ENCODE peak calls at places on chromosomes 12 and 14, in eight cellular contexts. M is tibial nerve; A is CD8-positive, alpha-beta T cell; K is RWPE2; X is cardiac muscle cell; U is GM23248; S is mammary epithelial cell; Q is neuronal stem cell. N is an unnamed sample.

GRCh38 chr12:42641231-42641630 is 51.7 kb upstream of the PRICKLE1 start:
- DNase-seq in M (no peak), A (no peak), K (no peak), X (no peak), U (peak; percentile 62), S (no peak), Q (no peak), N (no peak)

GRCh38 chr12:53173085-53173715 is 7.3 kb upstream of the ZNF740 start:
- DNase-seq in M (no peak), A (no peak), K (no peak), X (no peak), U (peak; percentile 81), S (no peak), Q (no peak), N (no peak)

GRCh38 chr14:61528591-61529021 is 166.7 kb upstream of the HIF1A start:
- DNase-seq in M (no peak), A (no peak), K (no peak), X (no peak), U (peak; percentile 93), S (peak; percentile 89), Q (no peak), N (no peak)

GRCh38 chr14:33959692-33960151 is 8.8 kb upstream of the EGLN3 start:
- DNase-seq in M (no peak), A (no peak), K (no peak), X (peak; percentile 40), U (no peak), S (no peak), Q (no peak), N (no peak)

GRCh38 chr12:59304077-59304721 is 291.6 kb upstream of the SLC16A7 start:
- DNase-seq in M (no peak), A (no peak), K (no peak), X (peak; percentile 19), U (no peak), S (no peak), Q (no peak), N (no peak)

GRCh38 chr12:12398026-12398859 is 41.4 kb downstream of the BORCS5 start:
- DNase-seq in M (peak; percentile 79), A (no peak), K (peak; percentile 65), X (no peak), U (peak; percentile 98), S (peak; percentile 90), Q (no peak), N (no peak)

GRCh38 chr12:2583642-2584041 is 211.1 kb upstream of the FKBP4 start:
- DNase-seq in M (no peak), A (no peak), K (no peak), X (no peak), U (no peak), S (no peak), Q (no peak), N (no peak)

GRCh38 chr14:33564774-33565630 is 385.9 kb downstream of the EGLN3 start:
- DNase-seq in M (no peak), A (no peak), K (no peak), X (no peak), U (peak; percentile 58), S (peak; percentile 81), Q (no peak), N (no peak)

GRCh38 chr14:60327447-60328331 is 78.7 kb downstream of the PPM1A start:
- DNase-seq in M (no peak), A (peak; percentile 34), K (no peak), X (peak; percentile 17), U (peak; percentile 44), S (no peak), Q (no peak), N (no peak)

GRCh38 chr14:88380405-88380804 is 5.1 kb upstream of the SPATA7 start:
- DNase-seq in M (no peak), A (no peak), K (no peak), X (peak; percentile 12), U (peak; percentile 6), S (no peak), Q (no peak), N (no peak)

GRCh38 chr14:37968664-37969225 is 239.0 kb upstream of the SSTR1 start:
- DNase-seq in M (no peak), A (no peak), K (no peak), X (no peak), U (no peak), S (no peak), Q (no peak), N (no peak)

GRCh38 chr14:76576047-76576741 is 185.1 kb upstream of the VASH1 start:
- DNase-seq in M (no peak), A (no peak), K (peak; percentile 36), X (no peak), U (no peak), S (no peak), Q (no peak), N (no peak)

GRCh38 chr12:89927226-89927698 is 218.6 kb upstream of the ATP2B1 start:
- DNase-seq in M (no peak), A (no peak), K (no peak), X (no peak), U (no peak), S (no peak), Q (no peak), N (no peak)

GRCh38 chr12:110067531-110067930 is 19.2 kb upstream of the C12orf76 start:
- DNase-seq in M (no peak), A (no peak), K (no peak), X (no peak), U (no peak), S (no peak), Q (no peak), N (no peak)

DNA sequence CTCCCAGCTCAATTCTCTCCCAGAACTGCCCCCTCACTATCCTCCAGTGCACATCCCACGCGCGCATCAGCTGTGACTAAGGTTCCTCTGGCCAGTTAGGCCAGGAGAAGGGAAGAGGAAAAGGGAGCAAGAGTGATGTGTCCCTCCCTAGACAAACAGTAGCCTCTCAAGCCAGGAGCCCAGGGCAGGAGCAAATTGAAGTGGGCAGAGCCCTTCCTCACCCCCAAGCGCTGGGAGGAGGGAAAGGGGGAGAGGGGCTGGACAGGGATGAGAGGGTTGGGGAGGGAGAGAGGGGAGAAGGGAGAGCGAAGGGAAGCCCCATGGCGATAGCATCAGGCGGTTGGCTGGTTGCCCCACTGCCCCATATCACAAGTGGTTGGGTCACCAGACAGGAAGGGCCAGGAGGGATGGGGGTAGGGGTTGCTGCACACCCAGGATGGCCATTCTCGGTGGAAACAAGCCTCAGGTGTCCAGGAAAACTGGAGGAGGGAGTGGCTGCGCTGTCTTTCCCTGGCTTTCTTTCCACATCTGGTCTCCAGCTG is 1.1 kb downstream of the CD63 start:
- DNase-seq in M (peak; percentile 75), A (no peak), K (no peak), X (no peak), U (peak; percentile 91), S (peak; percentile 40), Q (no peak), N (no peak)
- H3K4me1 ChIP-seq in M (peaks cover 72% of the 10 kb centered on the region), A (peaks cover 31% of the 10 kb centered on the region), K (peaks cover 14% of the 10 kb centered on the region), X (peaks cover 17% of the 10 kb centered on the region), U (peaks cover 34% of the 10 kb centered on the region), S (peaks cover 24% of the 10 kb centered on the region), Q (peaks cover 18% of the 10 kb centered on the region), N (peaks cover 1% of the 10 kb centered on the region)

GRCh38 chr12:132965796-132966195 is 9.7 kb upstream of the ZNF605 start:
- DNase-seq in M (no peak), A (no peak), K (no peak), X (no peak), U (no peak), S (no peak), Q (no peak), N (no peak)

GRCh38 chr12:132967736-132968135 is 11.6 kb upstream of the ZNF605 start:
- DNase-seq in M (no peak), A (no peak), K (no peak), X (no peak), U (no peak), S (no peak), Q (no peak), N (no peak)

GRCh38 chr12:132972374-132972773 is 13.8 kb upstream of the ZNF26 start:
- DNase-seq in M (no peak), A (no peak), K (no peak), X (no peak), U (no peak), S (no peak), Q (no peak), N (no peak)

GRCh38 chr12:132966676-132967415 is 10.7 kb upstream of the ZNF605 start:
- DNase-seq in M (no peak), A (no peak), K (no peak), X (no peak), U (no peak), S (no peak), Q (no peak), N (no peak)
- H3K9me3 ChIP-seq in M (no peaks in the 10 kb centered on the region), A (no peaks in the 10 kb centered on the region), K (peaks cover 7% of the 10 kb centered on the region), X (no peaks in the 10 kb centered on the region), U (no peaks in the 10 kb centered on the region), S (peaks cover 16% of the 10 kb centered on the region), Q (peaks cover 36% of the 10 kb centered on the region), N (peaks cover 12% of the 10 kb centered on the region)

GRCh38 chr12:104501641-104502040 is 44.9 kb downstream of the CHST11 start:
- DNase-seq in M (no peak), A (no peak), K (no peak), X (no peak), U (peak; percentile 8), S (no peak), Q (no peak), N (no peak)

GRCh38 chr12:104504151-104504550 is 47.4 kb downstream of the CHST11 start:
- DNase-seq in M (no peak), A (no peak), K (no peak), X (no peak), U (no peak), S (no peak), Q (no peak), N (no peak)

GRCh38 chr12:104501115-104501514 is 44.4 kb downstream of the CHST11 start:
- DNase-seq in M (no peak), A (no peak), K (no peak), X (no peak), U (no peak), S (no peak), Q (no peak), N (no peak)

GRCh38 chr12:104503191-104503590 is 46.4 kb downstream of the CHST11 start:
- DNase-seq in M (no peak), A (no peak), K (no peak), X (no peak), U (no peak), S (no peak), Q (no peak), N (no peak)

GRCh38 chr12:104502662-104503061 is 45.9 kb downstream of the CHST11 start:
- DNase-seq in M (no peak), A (no peak), K (no peak), X (no peak), U (no peak), S (no peak), Q (no peak), N (no peak)
- H3K4me1 ChIP-seq in M (peaks cover 11% of the 10 kb centered on the region), A (peaks cover 35% of the 10 kb centered on the region), K (no peaks in the 10 kb centered on the region), X (peaks cover 17% of the 10 kb centered on the region), U (no peaks in the 10 kb centered on the region), S (no peaks in the 10 kb centered on the region), Q (no peaks in the 10 kb centered on the region), N (peaks cover 11% of the 10 kb centered on the region)

DNA sequence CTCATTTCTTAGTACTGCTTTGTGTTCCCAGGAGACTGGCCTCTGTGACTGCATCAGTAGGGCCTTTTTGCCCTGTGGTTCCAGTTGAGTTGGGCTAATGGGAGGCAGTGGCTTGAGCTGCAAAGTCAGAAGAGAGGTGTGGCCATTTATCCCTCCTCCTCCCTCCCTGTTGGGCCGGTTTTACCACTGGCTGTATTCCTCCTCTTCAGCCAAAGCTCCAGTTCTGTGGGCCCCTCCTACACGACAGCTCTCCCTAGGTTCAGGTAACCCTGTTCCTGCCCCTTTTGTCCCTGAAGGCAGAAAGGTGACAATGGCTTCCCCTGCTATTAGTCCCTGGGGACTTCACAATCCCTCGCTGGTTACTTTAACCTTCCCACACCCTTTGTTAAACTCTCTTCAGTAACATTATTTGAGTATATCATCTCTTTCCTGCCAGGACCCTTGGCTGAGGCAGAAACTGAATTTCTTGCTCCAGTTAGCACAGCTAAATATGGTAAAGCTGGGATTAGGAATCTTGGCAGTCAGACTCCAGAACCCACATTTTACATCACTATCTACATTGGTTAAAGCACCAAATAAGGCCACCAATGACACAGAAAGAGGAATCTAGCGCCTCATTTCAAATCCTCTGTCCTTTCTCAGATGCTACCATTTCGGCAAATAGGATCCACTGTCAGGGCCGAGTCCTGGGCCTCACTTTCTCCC is 121.9 kb upstream of the SLC35F4 start:
- DNase-seq in M (no peak), A (no peak), K (no peak), X (no peak), U (no peak), S (no peak), Q (no peak), N (no peak)
- H3K9me3 ChIP-seq in M (no peaks in the 10 kb centered on the region), A (no peaks in the 10 kb centered on the region), K (no peaks in the 10 kb centered on the region), X (no peaks in the 10 kb centered on the region), U (no peaks in the 10 kb centered on the region), S (no peaks in the 10 kb centered on the region), Q (no peaks in the 10 kb centered on the region), N (no peaks in the 10 kb centered on the region)

N was measured in iPS DF 6.9.